ENCODE peak calls at places on chromosomes 11 and 22, in nine cellular contexts. R is AG04449, P is neural progenitor cell, U is astrocyte of the spinal cord, V is spleen, K is epithelial cell of esophagus, S is left ventricle myocardium inferior, Z is OCI-LY7, E is lower lobe of right lung. D is an unnamed sample.

GRCh38 chr11:79413258-79413657 is 27.6 kb downstream of the TENM4 start:
- DNase-seq in R (peak; percentile 84), P (peak; percentile 68), K (peak; percentile 72), S (peak; percentile 89), E (no peak), V (no peak), U (peak; percentile 92), Z (no peak), D (peak; percentile 85)

GRCh38 chr11:78539566-78539965 is 35.1 kb downstream of the NARS2 start:
- DNase-seq in S (no peak), E (no peak), V (no peak), K (no peak), P (no peak), R (no peak), Z (no peak), U (no peak), D (peak; percentile 34)

GRCh38 chr11:130918081-130918480 is 1.8 kb upstream of the SNX19 start:
- DNase-seq in P (no peak), S (no peak), V (peak; percentile 67), K (no peak), Z (no peak), R (no peak), E (no peak), U (no peak), D (no peak)

GRCh38 chr11:3130269-3131071 is 34.6 kb downstream of the OSBPL5 start:
- DNase-seq in S (peak; percentile 16), U (no peak), Z (no peak), V (peak; percentile 54), R (no peak), K (peak; percentile 96), E (peak; percentile 38), P (no peak), D (no peak)

GRCh38 chr11:35859311-35859710 is 84.6 kb upstream of the LDLRAD3 start:
- DNase-seq in E (no peak), S (no peak), U (no peak), V (no peak), P (no peak), R (no peak), K (no peak), Z (no peak), D (peak; percentile 63)

GRCh38 chr11:65411681-65412070 is 10.9 kb upstream of the NEAT1 start:
- DNase-seq in R (no peak), S (peak; percentile 14), Z (no peak), V (peak; percentile 54), U (no peak), K (no peak), P (no peak), E (peak; percentile 29), D (no peak)

GRCh38 chr11:119584193-119585037 is 144.6 kb downstream of the NECTIN1 start:
- DNase-seq in V (no peak), R (no peak), Z (no peak), U (peak; percentile 82), K (peak; percentile 77), P (peak; percentile 95), S (no peak), E (peak; percentile 54), D (peak; percentile 73)

GRCh38 chr11:3044004-3044403 is 13.2 kb downstream of the CARS1 start:
- DNase-seq in Z (no peak), S (peak; percentile 13), R (no peak), K (no peak), E (no peak), P (no peak), V (peak; percentile 23), U (no peak), D (no peak)

GRCh38 chr11:46513934-46514342 is 79.9 kb downstream of the AMBRA1 start:
- DNase-seq in S (peak; percentile 47), P (no peak), E (no peak), V (no peak), K (peak; percentile 95), R (no peak), Z (no peak), U (peak; percentile 61), D (peak; percentile 84)

GRCh38 chr11:59102259-59102765 is 4.7 kb upstream of the FAM111B start:
- DNase-seq in E (peak; percentile 75), U (peak; percentile 13), P (peak; percentile 87), V (peak; percentile 91), K (peak; percentile 62), R (no peak), S (peak; percentile 25), Z (peak; percentile 94), D (peak; percentile 41)

GRCh38 chr11:92295175-92296137 is 70.8 kb downstream of the FAT3 start:
- DNase-seq in S (no peak), Z (no peak), E (no peak), P (no peak), K (peak; percentile 49), U (peak; percentile 41), R (no peak), V (no peak), D (peak; percentile 63)

GRCh38 chr22:26609287-26609686 is 8.5 kb downstream of the CRYBB1 start:
- DNase-seq in S (no peak), V (no peak), K (no peak), E (no peak), Z (no peak), U (no peak), P (no peak), R (no peak), D (no peak)

GRCh38 chr22:42156121-42156520 is 25.5 kb upstream of the CYP2D6 start:
- DNase-seq in E (no peak), V (no peak), P (no peak), R (no peak), U (no peak), S (no peak), K (peak; percentile 84), Z (no peak), D (no peak)

GRCh38 chr11:44180107-44180506 is 84.6 kb downstream of the EXT2 start:
- DNase-seq in S (no peak), V (no peak), R (no peak), P (no peak), K (no peak), U (no peak), Z (no peak), E (no peak), D (no peak)

GRCh38 chr22:41036924-41037323 is 55.5 kb upstream of the EP300 start:
- DNase-seq in Z (no peak), R (no peak), V (no peak), P (no peak), K (no peak), S (no peak), U (no peak), E (no peak), D (no peak)

GRCh38 chr11:58564226-58564625 is 11.4 kb downstream of the LPXN start:
- DNase-seq in K (no peak), E (no peak), U (no peak), R (no peak), S (no peak), V (no peak), Z (no peak), P (no peak), D (no peak)

GRCh38 chr22:46646531-46647211 is 26.5 kb downstream of the GRAMD4 start:
- DNase-seq in P (no peak), U (no peak), V (no peak), E (no peak), R (no peak), K (no peak), Z (no peak), S (no peak), D (no peak)

GRCh38 chr11:67415501-67416304 is at the start of gene CARNS1:
- DNase-seq in P (peak; percentile 38), E (no peak), K (no peak), U (no peak), Z (no peak), V (peak; percentile 85), R (no peak), S (no peak), D (no peak)

GRCh38 chr11:65653229-65654225 is 9.2 kb downstream of the RELA start:
- DNase-seq in E (peak; percentile 66), R (no peak), P (no peak), V (peak; percentile 59), U (no peak), S (no peak), K (no peak), Z (no peak), D (peak; percentile 17)

GRCh38 chr11:103619480-103619879 is 417.0 kb upstream of the DDI1 start:
- DNase-seq in R (no peak), K (peak; percentile 36), P (no peak), V (no peak), S (no peak), Z (peak; percentile 5), U (no peak), E (no peak), D (peak; percentile 39)
- TF ChIP-seq CTCF in R (no peak), K (peak; percentile 66), P (no peak), V (no peak), S (no peak), Z (peak; percentile 53), U (no peak), E (no peak), D (peak; percentile 36)

GRCh38 chr11:85682330-85683305 is 3.4 kb downstream of the CCDC89 start:
- DNase-seq in S (peak; percentile 81), E (peak; percentile 80), P (no peak), U (peak; percentile 52), V (peak; percentile 85), Z (no peak), R (no peak), K (peak; percentile 34), D (peak; percentile 52)
- H3K4me3 ChIP-seq in S (peak overlapping the region; percentile 76), E (peak overlapping the region; percentile 63), P (no peak overlapping the region), U (peak overlapping the region; percentile 63), V (peak overlapping the region; percentile 59), Z (no peak overlapping the region), R (peak overlapping the region; percentile 61), K (peak overlapping the region; percentile 48), D (peak overlapping the region; percentile 62)

DNA sequence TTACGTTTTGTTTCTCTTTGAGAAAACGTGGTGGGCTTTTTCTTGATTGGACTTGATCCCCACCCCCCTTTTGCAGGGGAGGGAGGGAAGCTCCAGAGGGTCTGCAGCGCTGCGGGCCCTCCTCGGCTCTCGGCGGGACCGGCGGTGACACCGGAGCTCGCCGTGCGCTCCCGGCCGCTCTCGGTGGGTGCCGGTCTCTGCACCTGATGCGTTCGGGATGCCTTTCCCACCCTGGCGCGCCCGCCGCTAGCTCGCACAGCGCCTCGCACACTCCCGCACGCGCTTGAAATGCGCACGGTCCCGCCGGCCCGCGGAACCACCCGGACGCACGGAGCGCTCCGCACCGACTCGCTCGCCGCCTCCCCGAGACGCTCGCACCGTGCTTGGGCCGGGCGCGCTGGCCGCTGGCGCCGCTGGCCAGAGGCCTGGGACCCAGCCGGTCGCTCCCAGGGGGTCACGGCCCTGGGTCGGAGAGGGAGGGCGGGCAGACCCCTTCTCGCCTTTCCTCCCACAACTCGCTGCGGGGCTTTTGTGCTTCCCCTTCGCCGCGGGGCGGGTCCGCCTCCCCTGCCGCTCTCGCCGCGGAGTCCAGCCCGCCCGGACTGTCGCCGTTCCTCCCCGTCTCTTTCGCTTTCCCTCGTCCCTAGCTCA is 1.0 kb downstream of the ZBTB16 start:
- DNase-seq in K (peak; percentile 30), S (peak; percentile 57), P (peak; percentile 65), U (peak; percentile 33), R (no peak), V (peak; percentile 91), E (peak; percentile 71), Z (no peak), D (no peak)
- TF ChIP-seq CTCF in K (no peak), S (no peak), P (no peak), U (no peak), R (no peak), V (no peak), E (no peak), Z (no peak), D (no peak)

DNA sequence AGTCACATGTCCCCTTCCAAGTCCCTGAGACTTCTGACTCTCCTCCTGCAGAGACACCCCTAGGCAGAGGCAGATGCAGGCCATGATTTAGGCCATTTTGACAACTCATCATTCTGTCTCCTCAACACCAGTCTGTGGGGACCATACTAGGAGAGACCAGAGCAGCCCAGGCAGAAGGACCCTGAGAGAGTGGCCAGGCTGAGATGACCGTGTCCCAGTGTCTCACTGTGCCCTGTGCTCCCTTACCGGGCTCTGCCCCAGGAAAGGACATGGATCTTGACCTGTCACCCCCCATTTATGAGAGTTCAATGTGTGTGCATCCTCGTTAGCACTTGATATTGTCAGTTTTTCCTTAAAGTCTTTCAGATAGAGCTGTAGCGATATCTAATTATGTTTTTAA is 52.4 kb upstream of the IGLL5 start:
- DNase-seq in Z (no peak), K (no peak), S (no peak), E (no peak), V (no peak), P (no peak), R (no peak), U (no peak), D (no peak)
- H3K4me3 ChIP-seq in Z (no peak overlapping the region), K (no peak overlapping the region), S (no peak overlapping the region), E (no peak overlapping the region), V (no peak overlapping the region), P (no peak overlapping the region), R (no peak overlapping the region), U (no peak overlapping the region), D (no peak overlapping the region)

D was measured in fibroblast of pulmonary artery.